ENCODE peak calls at places on chromosomes 1 and 21, in seven cellular contexts. One of them, this sample, is unnamed.

GRCh38 chr21:46157987-46158451 is 2.6 kb upstream of the FTCD start:
- DNase-seq in astrocyte: no peak
- DNase-seq in left ventricle myocardium inferior: no peak
- DNase-seq in astrocyte of the spinal cord: no peak
- DNase-seq in fibroblast of lung: no peak
- DNase-seq in transverse colon: peak
- DNase-seq in IMR-90: no peak
- DNase-seq in this sample: no peak

GRCh38 chr1:187622545-187622944 is 793.8 kb downstream of the PLA2G4A start:
- DNase-seq in IMR-90: no peak
- DNase-seq in astrocyte of the spinal cord: peak
- DNase-seq in astrocyte: no peak
- DNase-seq in fibroblast of lung: no peak
- DNase-seq in left ventricle myocardium inferior: no peak
- DNase-seq in transverse colon: no peak
- DNase-seq in this sample: no peak

GRCh38 chr1:113976609-113977278 is 2.5 kb upstream of the OLFML3 start:
- DNase-seq in IMR-90: peak
- DNase-seq in left ventricle myocardium inferior: no peak
- DNase-seq in transverse colon: no peak
- DNase-seq in astrocyte: peak
- DNase-seq in astrocyte of the spinal cord: peak
- DNase-seq in fibroblast of lung: peak
- DNase-seq in this sample: peak

GRCh38 chr1:53285969-53286760 is 41.7 kb downstream of the LRP8 start:
- DNase-seq in fibroblast of lung: no peak
- DNase-seq in IMR-90: no peak
- DNase-seq in left ventricle myocardium inferior: no peak
- DNase-seq in astrocyte of the spinal cord: no peak
- DNase-seq in transverse colon: no peak
- DNase-seq in astrocyte: no peak
- DNase-seq in this sample: no peak

GRCh38 chr1:206716519-206717236 is 32.0 kb downstream of the MAPKAPK2 start:
- DNase-seq in astrocyte: no peak
- DNase-seq in astrocyte of the spinal cord: no peak
- DNase-seq in IMR-90: peak
- DNase-seq in transverse colon: no peak
- DNase-seq in left ventricle myocardium inferior: no peak
- DNase-seq in fibroblast of lung: peak
- DNase-seq in this sample: peak

GRCh38 chr1:209900734-209901133 is 37.3 kb upstream of the SYT14 start:
- DNase-seq in left ventricle myocardium inferior: no peak
- DNase-seq in fibroblast of lung: peak
- DNase-seq in transverse colon: no peak
- DNase-seq in astrocyte of the spinal cord: peak
- DNase-seq in IMR-90: peak
- DNase-seq in astrocyte: peak
- DNase-seq in this sample: peak

GRCh38 chr1:170340259-170340658 is 191.7 kb upstream of the GORAB start:
- DNase-seq in astrocyte of the spinal cord: no peak
- DNase-seq in fibroblast of lung: no peak
- DNase-seq in astrocyte: peak
- DNase-seq in left ventricle myocardium inferior: no peak
- DNase-seq in IMR-90: peak
- DNase-seq in transverse colon: no peak
- DNase-seq in this sample: no peak

GRCh38 chr1:111441573-111442192 is 7.4 kb downstream of the WDR77 start:
- DNase-seq in astrocyte: no peak
- DNase-seq in left ventricle myocardium inferior: no peak
- DNase-seq in IMR-90: peak
- DNase-seq in astrocyte of the spinal cord: no peak
- DNase-seq in transverse colon: peak
- DNase-seq in fibroblast of lung: peak
- DNase-seq in this sample: peak

GRCh38 chr1:17244826-17245740 is 3.8 kb upstream of the PADI3 start:
- DNase-seq in left ventricle myocardium inferior: no peak
- DNase-seq in astrocyte: no peak
- DNase-seq in transverse colon: no peak
- DNase-seq in IMR-90: no peak
- DNase-seq in astrocyte of the spinal cord: no peak
- DNase-seq in fibroblast of lung: no peak
- DNase-seq in this sample: no peak

GRCh38 chr1:180168786-180169640 is 14.3 kb downstream of the QSOX1 start:
- DNase-seq in transverse colon: peak
- DNase-seq in astrocyte: no peak
- DNase-seq in astrocyte of the spinal cord: no peak
- DNase-seq in left ventricle myocardium inferior: no peak
- DNase-seq in IMR-90: peak
- DNase-seq in fibroblast of lung: peak
- DNase-seq in this sample: peak

GRCh38 chr1:53413175-53414001 is 45.8 kb upstream of the DMRTB1 start:
- DNase-seq in left ventricle myocardium inferior: no peak
- DNase-seq in astrocyte of the spinal cord: peak
- DNase-seq in astrocyte: peak
- DNase-seq in transverse colon: no peak
- DNase-seq in fibroblast of lung: peak
- DNase-seq in IMR-90: peak
- DNase-seq in this sample: peak

GRCh38 chr21:35113064-35113463 is 64.0 kb upstream of the RUNX1 start:
- DNase-seq in IMR-90: peak
- DNase-seq in transverse colon: no peak
- DNase-seq in astrocyte: peak
- DNase-seq in fibroblast of lung: no peak
- DNase-seq in left ventricle myocardium inferior: no peak
- DNase-seq in astrocyte of the spinal cord: no peak
- DNase-seq in this sample: peak

GRCh38 chr21:27817061-27817460 is 850.2 kb upstream of the ADAMTS5 start:
- DNase-seq in astrocyte: no peak
- DNase-seq in astrocyte of the spinal cord: no peak
- DNase-seq in fibroblast of lung: no peak
- DNase-seq in transverse colon: no peak
- DNase-seq in IMR-90: no peak
- DNase-seq in left ventricle myocardium inferior: no peak
- DNase-seq in this sample: no peak

GRCh38 chr21:27480841-27481261 is 514.0 kb upstream of the ADAMTS5 start:
- DNase-seq in IMR-90: peak
- DNase-seq in left ventricle myocardium inferior: no peak
- DNase-seq in astrocyte: peak
- DNase-seq in astrocyte of the spinal cord: peak
- DNase-seq in transverse colon: no peak
- DNase-seq in fibroblast of lung: no peak
- DNase-seq in this sample: peak

GRCh38 chr1:214281030-214281901 is at the start of gene SMYD2:
- DNase-seq in IMR-90: peak
- DNase-seq in transverse colon: peak
- DNase-seq in astrocyte of the spinal cord: peak
- DNase-seq in astrocyte: peak
- DNase-seq in left ventricle myocardium inferior: peak
- DNase-seq in fibroblast of lung: peak
- DNase-seq in this sample: peak

GRCh38 chr1:118144777-118145176 is 40.3 kb downstream of the SPAG17 start:
- DNase-seq in left ventricle myocardium inferior: no peak
- DNase-seq in astrocyte of the spinal cord: no peak
- DNase-seq in fibroblast of lung: peak
- DNase-seq in IMR-90: peak
- DNase-seq in transverse colon: no peak
- DNase-seq in astrocyte: no peak
- DNase-seq in this sample: no peak

GRCh38 chr1:118147542-118147941 is 37.5 kb downstream of the SPAG17 start:
- DNase-seq in transverse colon: no peak
- DNase-seq in IMR-90: peak
- DNase-seq in astrocyte: peak
- DNase-seq in fibroblast of lung: peak
- DNase-seq in left ventricle myocardium inferior: no peak
- DNase-seq in astrocyte of the spinal cord: peak
- DNase-seq in this sample: peak

GRCh38 chr1:118145736-118146135 is 39.3 kb downstream of the SPAG17 start:
- DNase-seq in IMR-90: peak
- DNase-seq in transverse colon: no peak
- DNase-seq in astrocyte: no peak
- DNase-seq in astrocyte of the spinal cord: peak
- DNase-seq in fibroblast of lung: peak
- DNase-seq in left ventricle myocardium inferior: no peak
- DNase-seq in this sample: no peak

GRCh38 chr1:118151312-118151937 is 33.6 kb downstream of the SPAG17 start:
- DNase-seq in fibroblast of lung: peak
- DNase-seq in left ventricle myocardium inferior: no peak
- DNase-seq in IMR-90: peak
- DNase-seq in transverse colon: peak
- DNase-seq in astrocyte of the spinal cord: peak
- DNase-seq in astrocyte: peak
- DNase-seq in this sample: peak

GRCh38 chr1:118148034-118148433 is 37.0 kb downstream of the SPAG17 start:
- DNase-seq in fibroblast of lung: peak
- DNase-seq in astrocyte of the spinal cord: peak
- DNase-seq in astrocyte: peak
- DNase-seq in IMR-90: peak
- DNase-seq in left ventricle myocardium inferior: no peak
- DNase-seq in transverse colon: no peak
- DNase-seq in this sample: no peak
- H3K4me3 ChIP-seq in fibroblast of lung: no peak
- H3K4me3 ChIP-seq in astrocyte of the spinal cord: no peak
- H3K4me3 ChIP-seq in astrocyte: no peak
- H3K4me3 ChIP-seq in IMR-90: no peak
- H3K4me3 ChIP-seq in left ventricle myocardium inferior: no peak
- H3K4me3 ChIP-seq in transverse colon: no peak
- H3K4me3 ChIP-seq in this sample: no peak

DNA sequence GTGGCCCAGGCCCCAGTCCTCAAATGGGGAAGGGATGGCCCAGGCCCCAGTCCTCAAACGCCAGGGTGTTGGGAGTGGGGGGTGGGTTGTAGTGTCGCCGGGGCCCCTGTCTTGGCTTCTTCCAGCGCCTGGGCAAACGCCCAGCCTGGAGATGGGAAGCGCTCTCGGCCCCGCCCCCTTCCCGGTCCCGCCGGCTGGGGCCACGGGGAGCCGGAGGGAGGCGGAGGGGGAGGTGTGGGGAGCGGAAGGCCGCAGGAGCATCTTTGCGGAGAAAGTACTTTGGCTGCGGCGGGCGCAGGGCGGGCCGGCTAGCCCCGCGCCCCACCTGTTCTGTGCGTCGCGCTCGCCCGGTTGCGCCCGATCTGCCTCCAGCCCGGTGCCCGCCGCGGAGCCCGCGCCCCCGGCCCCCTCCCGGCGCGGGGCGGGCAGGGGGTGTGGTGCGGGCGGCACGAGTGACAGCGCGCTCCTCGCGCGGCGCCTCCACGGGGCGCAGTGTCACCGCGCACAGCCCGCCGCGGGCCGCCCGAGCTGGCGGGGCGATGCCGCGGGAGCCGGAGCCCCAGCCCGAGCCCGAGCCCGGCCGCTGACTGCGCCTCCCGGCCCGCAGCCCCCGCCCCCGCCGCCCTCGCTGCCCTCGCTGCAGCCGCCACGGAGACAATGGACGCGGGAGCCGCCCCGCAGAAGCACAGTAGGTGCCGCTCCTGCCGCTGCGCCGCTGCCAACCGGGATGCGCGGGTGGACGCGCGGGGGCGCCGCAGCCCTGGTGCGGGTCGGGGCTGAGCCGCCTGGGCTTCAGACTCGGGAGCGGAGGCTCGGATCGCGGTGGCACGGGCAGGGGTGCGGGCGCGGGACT is 31.1 kb upstream of the PEX10 start:
- DNase-seq in left ventricle myocardium inferior: no peak
- DNase-seq in IMR-90: no peak
- DNase-seq in astrocyte: no peak
- DNase-seq in fibroblast of lung: no peak
- DNase-seq in transverse colon: no peak
- DNase-seq in astrocyte of the spinal cord: no peak
- DNase-seq in this sample: no peak
- TF ChIP-seq CTCF in left ventricle myocardium inferior: peak
- TF ChIP-seq CTCF in IMR-90: peak
- TF ChIP-seq CTCF in astrocyte: no peak
- TF ChIP-seq CTCF in fibroblast of lung: peak
- TF ChIP-seq CTCF in transverse colon: no peak
- TF ChIP-seq CTCF in astrocyte of the spinal cord: peak
- TF ChIP-seq CTCF in this sample: no peak

GRCh38 chr1:14599787-14600186 is 1.3 kb downstream of the KAZN start:
- DNase-seq in left ventricle myocardium inferior: no peak
- DNase-seq in astrocyte of the spinal cord: no peak
- DNase-seq in fibroblast of lung: no peak
- DNase-seq in transverse colon: no peak
- DNase-seq in astrocyte: no peak
- DNase-seq in IMR-90: no peak
- DNase-seq in this sample: no peak
- H3K4me3 ChIP-seq in left ventricle myocardium inferior: peak
- H3K4me3 ChIP-seq in astrocyte of the spinal cord: peak
- H3K4me3 ChIP-seq in fibroblast of lung: no peak
- H3K4me3 ChIP-seq in transverse colon: no peak
- H3K4me3 ChIP-seq in astrocyte: peak
- H3K4me3 ChIP-seq in IMR-90: peak
- H3K4me3 ChIP-seq in this sample: no peak

GRCh38 chr1:50105430-50105829 is 3.3 kb upstream of the ELAVL4 start:
- DNase-seq in astrocyte of the spinal cord: no peak
- DNase-seq in astrocyte: no peak
- DNase-seq in left ventricle myocardium inferior: no peak
- DNase-seq in IMR-90: no peak
- DNase-seq in transverse colon: no peak
- DNase-seq in fibroblast of lung: no peak
- DNase-seq in this sample: no peak
- TF ChIP-seq CTCF in astrocyte of the spinal cord: no peak
- TF ChIP-seq CTCF in astrocyte: peak
- TF ChIP-seq CTCF in left ventricle myocardium inferior: no peak
- TF ChIP-seq CTCF in IMR-90: no peak
- TF ChIP-seq CTCF in transverse colon: no peak
- TF ChIP-seq CTCF in fibroblast of lung: no peak
- TF ChIP-seq CTCF in this sample: peak

GRCh38 chr1:23449306-23449705 is 24.8 kb upstream of the TCEA3 start:
- DNase-seq in astrocyte: no peak
- DNase-seq in IMR-90: no peak
- DNase-seq in astrocyte of the spinal cord: no peak
- DNase-seq in transverse colon: no peak
- DNase-seq in fibroblast of lung: no peak
- DNase-seq in left ventricle myocardium inferior: no peak
- DNase-seq in this sample: no peak

GRCh38 chr1:23446644-23447310 is 22.2 kb upstream of the TCEA3 start:
- DNase-seq in transverse colon: no peak
- DNase-seq in left ventricle myocardium inferior: no peak
- DNase-seq in astrocyte: no peak
- DNase-seq in astrocyte of the spinal cord: no peak
- DNase-seq in IMR-90: no peak
- DNase-seq in fibroblast of lung: no peak
- DNase-seq in this sample: no peak

GRCh38 chr1:23450894-23451293 is 26.3 kb upstream of the TCEA3 start:
- DNase-seq in IMR-90: no peak
- DNase-seq in fibroblast of lung: no peak
- DNase-seq in left ventricle myocardium inferior: no peak
- DNase-seq in transverse colon: no peak
- DNase-seq in astrocyte of the spinal cord: no peak
- DNase-seq in astrocyte: no peak
- DNase-seq in this sample: no peak

GRCh38 chr1:23449918-23450317 is 25.4 kb upstream of the TCEA3 start:
- DNase-seq in IMR-90: no peak
- DNase-seq in left ventricle myocardium inferior: peak
- DNase-seq in fibroblast of lung: peak
- DNase-seq in astrocyte: no peak
- DNase-seq in astrocyte of the spinal cord: no peak
- DNase-seq in transverse colon: peak
- DNase-seq in this sample: no peak

DNA sequence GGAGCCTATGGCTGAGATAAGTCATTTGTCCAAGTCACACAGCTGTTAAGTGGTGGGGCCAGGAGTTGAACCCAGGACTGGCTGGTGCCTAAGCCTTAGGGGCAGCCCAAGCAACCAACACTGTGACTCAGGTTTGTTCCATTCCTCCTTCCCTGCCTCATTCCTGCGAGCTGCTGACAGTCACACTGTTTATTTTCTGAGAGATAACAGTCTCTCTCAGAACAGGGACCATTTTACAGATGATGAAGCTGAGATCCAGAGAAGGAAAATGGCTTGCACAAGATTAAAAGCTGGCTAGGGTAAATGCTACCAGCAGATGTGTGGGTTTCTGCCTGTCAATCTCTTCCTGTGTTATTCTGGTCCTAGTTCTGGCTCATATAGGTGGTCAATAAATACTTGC is 24.3 kb upstream of the TCEA3 start:
- DNase-seq in left ventricle myocardium inferior: no peak
- DNase-seq in fibroblast of lung: no peak
- DNase-seq in transverse colon: no peak
- DNase-seq in astrocyte of the spinal cord: no peak
- DNase-seq in IMR-90: peak
- DNase-seq in astrocyte: no peak
- DNase-seq in this sample: no peak
- H3K4me3 ChIP-seq in left ventricle myocardium inferior: no peak
- H3K4me3 ChIP-seq in fibroblast of lung: no peak
- H3K4me3 ChIP-seq in transverse colon: no peak
- H3K4me3 ChIP-seq in astrocyte of the spinal cord: no peak
- H3K4me3 ChIP-seq in IMR-90: no peak
- H3K4me3 ChIP-seq in astrocyte: no peak
- H3K4me3 ChIP-seq in this sample: no peak

This sample was measured in fibroblast of mammary gland.